ENCODE peak calls at places on chromosomes 6 and 20, in ten cellular contexts. B is psoas muscle; O is heart left ventricle; Y is A549; W is coronary artery; I is nephron progenitor cell; G is bronchial epithelial cell; S is HFFc6; U is CD8-positive, alpha-beta T cell; T is GM13977. V is an unnamed sample.

GRCh38 chr6:52497652-52498408 is 77.7 kb downstream of the EFHC1 start:
- DNase-seq in I (no peak), U (no peak), S (no peak), B (no peak), T (peak; percentile 63), Y (no peak), W (no peak), G (no peak), O (peak; percentile 69), V (peak; percentile 64)

GRCh38 chr6:134584809-134585528 is 267.1 kb upstream of the SGK1 start:
- DNase-seq in U (no peak), T (no peak), Y (no peak), B (no peak), I (no peak), W (no peak), O (no peak), S (no peak), G (no peak), V (no peak)

GRCh38 chr6:45548657-45549515 is 171.2 kb upstream of the SUPT3H start:
- DNase-seq in T (peak; percentile 36), S (no peak), Y (no peak), U (no peak), G (peak; percentile 8), O (no peak), I (no peak), W (no peak), B (no peak), V (no peak)

GRCh38 chr20:17873410-17874270 is 95.0 kb downstream of the SNX5 start:
- DNase-seq in W (peak; percentile 84), U (no peak), G (peak; percentile 58), I (no peak), O (peak; percentile 79), Y (peak; percentile 33), B (peak; percentile 91), T (no peak), S (peak; percentile 92), V (peak; percentile 82)

GRCh38 chr20:36881888-36882287 is 6.0 kb downstream of the TLDC2 start:
- DNase-seq in S (no peak), I (no peak), T (peak; percentile 59), O (no peak), U (no peak), G (peak; percentile 71), Y (no peak), B (no peak), W (no peak), V (no peak)

GRCh38 chr6:155141002-155141401 is 122.8 kb upstream of the CLDN20 start:
- DNase-seq in B (no peak), T (no peak), I (no peak), U (no peak), O (no peak), W (no peak), G (no peak), S (no peak), Y (no peak), V (no peak)

GRCh38 chr6:73145690-73146089 is 79.6 kb downstream of the KHDC1L start:
- DNase-seq in W (no peak), S (no peak), O (no peak), U (no peak), T (no peak), I (no peak), B (no peak), Y (no peak), G (no peak), V (no peak)

GRCh38 chr6:8914700-8915099 is 479.4 kb upstream of the SLC35B3 start:
- DNase-seq in W (no peak), G (no peak), T (no peak), U (no peak), B (no peak), Y (no peak), I (no peak), S (no peak), O (no peak), V (no peak)

GRCh38 chr6:138944412-138944811 is 43.6 kb downstream of the REPS1 start:
- DNase-seq in U (no peak), G (peak; percentile 76), S (peak; percentile 39), I (no peak), Y (peak; percentile 10), B (no peak), W (no peak), O (no peak), T (peak; percentile 13), V (no peak)

GRCh38 chr6:137913996-137914529 is 47.0 kb downstream of the TNFAIP3 start:
- DNase-seq in I (no peak), W (no peak), Y (no peak), B (no peak), G (no peak), O (no peak), T (no peak), U (no peak), S (no peak), V (no peak)

GRCh38 chr6:33383427-33384185 is 8.0 kb upstream of the KIFC1 start:
- DNase-seq in W (no peak), O (no peak), I (no peak), U (no peak), S (no peak), B (no peak), G (no peak), T (no peak), Y (no peak), V (no peak)

GRCh38 chr6:40582892-40583291 is 4.3 kb downstream of the LRFN2 start:
- DNase-seq in O (no peak), T (no peak), W (no peak), G (no peak), B (no peak), U (no peak), S (no peak), Y (no peak), I (no peak), V (no peak)
- TF ChIP-seq CTCF in O (no peak), T (no peak), W (no peak), G (no peak), B (no peak), U (no peak), S (peak; percentile 15), Y (no peak), I (peak; percentile 17), V (no peak)

GRCh38 chr20:16573011-16573965 is at the start of gene KIF16B:
- DNase-seq in S (no peak), O (peak; percentile 92), W (peak; percentile 95), T (peak; percentile 72), Y (peak; percentile 85), U (peak; percentile 35), B (peak; percentile 95), I (peak; percentile 98), G (peak; percentile 58), V (peak; percentile 92)
- TF ChIP-seq CTCF in S (no peak), O (no peak), W (no peak), T (no peak), Y (no peak), U (no peak), B (no peak), I (no peak), G (peak; percentile 6), V (no peak)

GRCh38 chr20:51372176-51372803 is 170.2 kb downstream of the NFATC2 start:
- DNase-seq in O (peak; percentile 62), T (peak; percentile 84), G (peak; percentile 50), I (peak; percentile 77), S (peak; percentile 45), B (peak; percentile 79), Y (peak; percentile 91), W (no peak), U (peak; percentile 22), V (peak; percentile 41)
- TF ChIP-seq CTCF in O (peak; percentile 90), T (peak; percentile 81), G (peak; percentile 97), I (peak; percentile 84), S (peak; percentile 85), B (peak; percentile 86), Y (peak; percentile 88), W (peak; percentile 70), U (peak; percentile 60), V (peak; percentile 58)

GRCh38 chr6:1144842-1145755 is 166.8 kb upstream of the FOXQ1 start:
- DNase-seq in B (no peak), I (peak; percentile 22), O (no peak), T (no peak), S (peak; percentile 82), Y (no peak), W (no peak), G (peak; percentile 17), U (no peak), V (no peak)
- TF ChIP-seq CTCF in B (no peak), I (no peak), O (no peak), T (no peak), S (no peak), Y (no peak), W (no peak), G (no peak), U (no peak), V (no peak)

GRCh38 chr20:5119435-5120188 is at the start of gene PCNA:
- DNase-seq in S (peak; percentile 93), U (peak; percentile 89), T (peak; percentile 96), G (peak; percentile 93), B (peak; percentile 98), W (peak; percentile 98), Y (peak; percentile 99), O (peak; percentile 96), I (peak; percentile 94), V (peak; percentile 97)
- TF ChIP-seq CTCF in S (peak; percentile 66), U (no peak), T (no peak), G (no peak), B (no peak), W (no peak), Y (no peak), O (no peak), I (no peak), V (no peak)

GRCh38 chr20:3237011-3237957 is 1.7 kb downstream of the SLC4A11 start:
- DNase-seq in I (no peak), O (no peak), U (no peak), B (no peak), Y (no peak), S (no peak), T (no peak), W (no peak), G (no peak), V (no peak)

GRCh38 chr20:3239026-3239866 is at the start of gene SLC4A11:
- DNase-seq in Y (peak; percentile 83), G (peak; percentile 80), S (peak; percentile 41), W (no peak), O (peak; percentile 63), B (peak; percentile 72), T (peak; percentile 85), U (no peak), I (peak; percentile 57), V (peak; percentile 52)

GRCh38 chr20:3238616-3239025 is 369 bp downstream of the SLC4A11 start:
- DNase-seq in O (no peak), W (no peak), U (peak; percentile 25), T (peak; percentile 84), Y (peak; percentile 59), B (no peak), G (peak; percentile 33), S (peak; percentile 31), I (peak; percentile 57), V (no peak)

GRCh38 chr20:3239867-3240775 is 1.1 kb upstream of the SLC4A11 start:
- DNase-seq in W (no peak), S (no peak), Y (no peak), G (peak; percentile 58), B (no peak), U (no peak), O (no peak), I (peak; percentile 38), T (no peak), V (no peak)

GRCh38 chr20:3237958-3238615 is 903 bp downstream of the SLC4A11 start:
- DNase-seq in S (no peak), I (peak; percentile 43), G (no peak), O (no peak), U (no peak), B (no peak), T (no peak), Y (no peak), W (no peak), V (no peak)
- TF ChIP-seq CTCF in S (no peak), I (no peak), G (no peak), O (no peak), U (no peak), B (no peak), T (no peak), Y (no peak), W (no peak), V (no peak)

V was measured in lung.